ENCODE peak calls at places on chromosomes 12 and 14, in six cellular contexts. One of them, this sample, is unnamed.

GRCh38 chr12:90174198-90174510 is 465.5 kb upstream of the ATP2B1 start:
- DNase-seq in lower leg skin: no peak
- DNase-seq in fibroblast of the aortic adventitia: no peak
- DNase-seq in osteoblast: no peak
- DNase-seq in right cardiac atrium: no peak
- DNase-seq in prostate gland: no peak
- DNase-seq in this sample: peak; percentile 50

GRCh38 chr14:39859314-39859713 is 427.1 kb upstream of the FBXO33 start:
- DNase-seq in lower leg skin: no peak
- DNase-seq in fibroblast of the aortic adventitia: no peak
- DNase-seq in osteoblast: no peak
- DNase-seq in right cardiac atrium: no peak
- DNase-seq in prostate gland: no peak
- DNase-seq in this sample: no peak

GRCh38 chr12:96210376-96211055 is 16.3 kb downstream of the ELK3 start:
- DNase-seq in lower leg skin: no peak
- DNase-seq in fibroblast of the aortic adventitia: no peak
- DNase-seq in osteoblast: no peak
- DNase-seq in right cardiac atrium: no peak
- DNase-seq in prostate gland: no peak
- DNase-seq in this sample: no peak

GRCh38 chr12:98754095-98754494 is 109.0 kb downstream of the APAF1 start:
- DNase-seq in lower leg skin: no peak
- DNase-seq in fibroblast of the aortic adventitia: peak; percentile 24
- DNase-seq in osteoblast: peak; percentile 90
- DNase-seq in right cardiac atrium: no peak
- DNase-seq in prostate gland: no peak
- DNase-seq in this sample: peak; percentile 67

GRCh38 chr14:83478741-83479140 is 1945.1 kb upstream of the SEL1L start:
- DNase-seq in lower leg skin: no peak
- DNase-seq in fibroblast of the aortic adventitia: no peak
- DNase-seq in osteoblast: no peak
- DNase-seq in right cardiac atrium: no peak
- DNase-seq in prostate gland: no peak
- DNase-seq in this sample: peak; percentile 81

GRCh38 chr12:54187075-54187474 is 1.7 kb downstream of the SMUG1 start:
- DNase-seq in lower leg skin: no peak
- DNase-seq in fibroblast of the aortic adventitia: no peak
- DNase-seq in osteoblast: no peak
- DNase-seq in right cardiac atrium: no peak
- DNase-seq in prostate gland: no peak
- DNase-seq in this sample: no peak

GRCh38 chr12:85260904-85261303 is 19.1 kb upstream of the ALX1 start:
- DNase-seq in lower leg skin: no peak
- DNase-seq in fibroblast of the aortic adventitia: no peak
- DNase-seq in osteoblast: no peak
- DNase-seq in right cardiac atrium: no peak
- DNase-seq in prostate gland: no peak
- DNase-seq in this sample: peak; percentile 8

GRCh38 chr14:20631821-20632389 is 9.6 kb downstream of the OR6S1 start:
- DNase-seq in lower leg skin: peak; percentile 91
- DNase-seq in fibroblast of the aortic adventitia: peak; percentile 61
- DNase-seq in osteoblast: peak; percentile 85
- DNase-seq in right cardiac atrium: peak; percentile 91
- DNase-seq in prostate gland: peak; percentile 62
- DNase-seq in this sample: peak; percentile 69

DNA sequence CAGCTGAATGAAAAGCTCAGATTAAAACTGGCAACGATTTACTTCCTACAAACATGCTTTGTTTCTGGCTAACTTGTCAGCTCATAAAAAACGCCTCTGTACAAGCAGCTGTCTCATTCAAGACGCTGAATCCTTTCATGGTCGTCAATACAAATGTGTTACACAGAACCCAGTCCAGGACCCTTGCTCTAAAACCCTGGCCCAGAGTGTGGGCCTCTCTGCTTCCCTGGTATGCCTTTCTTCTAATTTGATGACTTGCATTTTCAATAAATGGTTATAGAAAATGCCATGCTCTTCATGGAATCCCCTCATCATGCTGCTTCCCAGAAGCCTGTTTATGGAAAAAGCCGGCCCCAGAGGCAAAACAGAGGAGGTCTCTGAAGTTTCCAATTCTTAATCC is 183.0 kb downstream of the PHLDA1 start:
- DNase-seq in lower leg skin: no peak
- DNase-seq in fibroblast of the aortic adventitia: peak; percentile 42
- DNase-seq in osteoblast: no peak
- DNase-seq in right cardiac atrium: no peak
- DNase-seq in prostate gland: no peak
- DNase-seq in this sample: no peak
- H3K4me3 ChIP-seq in lower leg skin: no peak overlapping the region
- H3K4me3 ChIP-seq in fibroblast of the aortic adventitia: no peak overlapping the region
- H3K4me3 ChIP-seq in osteoblast: no peak overlapping the region
- H3K4me3 ChIP-seq in right cardiac atrium: no peak overlapping the region
- H3K4me3 ChIP-seq in prostate gland: no peak overlapping the region
- H3K4me3 ChIP-seq in this sample: no peak overlapping the region

DNA sequence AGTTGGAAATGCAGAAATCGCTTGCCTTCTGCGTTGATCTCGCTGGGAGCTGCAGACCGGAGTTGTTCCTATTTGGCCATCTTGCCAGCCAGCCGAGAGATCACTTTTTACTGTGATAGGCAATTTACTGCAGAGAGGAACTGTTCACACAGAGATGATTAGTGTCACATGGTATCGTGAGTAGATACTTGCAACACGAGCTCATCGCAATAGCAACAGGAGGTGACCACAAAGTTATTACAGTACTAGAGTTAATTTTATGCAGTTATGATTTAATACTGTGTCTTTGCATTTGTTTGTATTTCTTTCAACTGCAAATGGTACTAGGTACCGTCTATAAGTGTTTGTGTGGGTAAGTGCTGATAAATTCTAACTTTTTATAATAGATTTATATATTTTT is 27.8 kb downstream of the NOPCHAP1 start:
- DNase-seq in lower leg skin: no peak
- DNase-seq in fibroblast of the aortic adventitia: no peak
- DNase-seq in osteoblast: no peak
- DNase-seq in right cardiac atrium: no peak
- DNase-seq in prostate gland: no peak
- DNase-seq in this sample: peak; percentile 68
- H3K4me3 ChIP-seq in lower leg skin: no peak overlapping the region
- H3K4me3 ChIP-seq in fibroblast of the aortic adventitia: no peak overlapping the region
- H3K4me3 ChIP-seq in osteoblast: no peak overlapping the region
- H3K4me3 ChIP-seq in right cardiac atrium: no peak overlapping the region
- H3K4me3 ChIP-seq in prostate gland: no peak overlapping the region
- H3K4me3 ChIP-seq in this sample: no peak overlapping the region

DNA sequence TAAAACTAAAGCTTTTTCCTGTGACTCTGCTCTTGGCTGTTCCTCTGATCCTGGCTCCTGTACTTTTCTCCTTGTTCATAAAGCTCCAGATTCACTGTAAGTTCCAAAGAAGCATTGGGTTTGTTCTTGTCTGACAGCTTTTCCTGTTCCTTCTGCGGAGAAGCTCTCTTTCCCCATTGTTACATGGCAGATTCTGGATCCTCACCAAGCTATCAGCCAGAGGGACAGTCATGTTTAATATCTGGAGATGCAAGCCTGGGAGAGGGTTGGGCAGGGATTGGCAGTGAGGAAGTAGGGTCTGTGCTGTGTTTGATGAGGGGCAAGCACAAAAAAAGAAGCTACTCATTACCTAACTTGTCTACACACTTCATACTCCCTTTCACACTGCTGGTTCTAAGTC is 107.9 kb downstream of the AKAP6 start:
- DNase-seq in lower leg skin: no peak
- DNase-seq in fibroblast of the aortic adventitia: peak; percentile 24
- DNase-seq in osteoblast: peak; percentile 26
- DNase-seq in right cardiac atrium: no peak
- DNase-seq in prostate gland: no peak
- DNase-seq in this sample: no peak
- H3K4me3 ChIP-seq in lower leg skin: no peak overlapping the region
- H3K4me3 ChIP-seq in fibroblast of the aortic adventitia: no peak overlapping the region
- H3K4me3 ChIP-seq in osteoblast: no peak overlapping the region
- H3K4me3 ChIP-seq in right cardiac atrium: no peak overlapping the region
- H3K4me3 ChIP-seq in prostate gland: no peak overlapping the region
- H3K4me3 ChIP-seq in this sample: no peak overlapping the region

GRCh38 chr14:51680031-51680430 is 28.3 kb downstream of the FRMD6 start:
- DNase-seq in lower leg skin: no peak
- DNase-seq in fibroblast of the aortic adventitia: peak; percentile 38
- DNase-seq in osteoblast: no peak
- DNase-seq in right cardiac atrium: no peak
- DNase-seq in prostate gland: no peak
- DNase-seq in this sample: no peak
- H3K4me3 ChIP-seq in lower leg skin: no peak overlapping the region
- H3K4me3 ChIP-seq in fibroblast of the aortic adventitia: no peak overlapping the region
- H3K4me3 ChIP-seq in osteoblast: no peak overlapping the region
- H3K4me3 ChIP-seq in right cardiac atrium: no peak overlapping the region
- H3K4me3 ChIP-seq in prostate gland: no peak overlapping the region
- H3K4me3 ChIP-seq in this sample: no peak overlapping the region

DNA sequence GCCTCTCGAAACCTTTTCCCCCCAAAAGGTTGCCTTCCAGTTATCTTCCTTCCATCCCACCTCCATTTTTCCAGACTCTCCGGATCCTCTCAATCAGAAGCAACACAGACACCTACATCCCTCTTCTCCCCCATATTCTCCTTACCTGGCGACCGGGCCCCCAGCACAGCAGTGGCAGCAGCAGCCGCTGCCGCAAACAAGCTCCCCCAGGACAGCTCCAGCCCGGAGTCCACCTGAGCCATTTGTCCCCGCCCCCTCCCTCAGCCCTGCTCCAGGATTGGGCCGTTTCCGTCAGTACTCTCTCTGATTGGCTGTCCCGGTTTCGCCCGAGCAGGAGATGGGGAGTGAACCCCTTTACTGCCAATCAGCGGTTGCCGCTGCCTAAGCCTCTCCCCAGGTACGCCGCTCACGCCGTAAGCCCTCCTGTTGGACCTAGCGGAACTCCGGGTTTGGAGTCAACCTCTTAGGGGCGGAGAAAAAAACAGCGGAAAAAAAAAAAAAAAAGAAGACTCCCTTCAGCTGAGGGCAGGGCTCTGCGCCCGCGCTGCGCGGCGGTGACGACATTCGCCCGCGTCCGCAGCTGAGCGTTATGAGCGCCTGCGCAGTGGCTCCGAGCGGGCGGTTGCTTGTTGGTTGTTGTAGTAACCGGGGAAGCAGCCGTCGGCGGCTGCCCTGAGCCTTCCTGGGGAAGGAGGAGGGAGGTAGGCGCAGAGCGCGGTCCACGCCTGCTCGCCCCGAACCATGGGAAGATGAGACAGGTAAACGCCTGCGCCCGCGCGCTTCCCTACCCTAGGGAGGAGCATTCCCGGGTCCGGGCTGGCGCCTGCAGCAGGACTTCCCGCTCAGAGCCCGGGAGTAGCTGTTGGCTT is at the start of the genes ERG28 and TTLL5:
- DNase-seq in lower leg skin: peak; percentile 99
- DNase-seq in fibroblast of the aortic adventitia: peak; percentile 99
- DNase-seq in osteoblast: peak; percentile 99
- DNase-seq in right cardiac atrium: peak; percentile 99
- DNase-seq in prostate gland: peak; percentile 98
- DNase-seq in this sample: peak; percentile 100
- H3K4me3 ChIP-seq in lower leg skin: peak within 1 kb of the TSS; percentile 92
- H3K4me3 ChIP-seq in fibroblast of the aortic adventitia: peak within 1 kb of the TSS; percentile 97
- H3K4me3 ChIP-seq in osteoblast: peak within 1 kb of the TSS; percentile 95
- H3K4me3 ChIP-seq in right cardiac atrium: peak within 1 kb of the TSS; percentile 83
- H3K4me3 ChIP-seq in prostate gland: peak within 1 kb of the TSS; percentile 88
- H3K4me3 ChIP-seq in this sample: peak within 1 kb of the TSS; percentile 97

DNA sequence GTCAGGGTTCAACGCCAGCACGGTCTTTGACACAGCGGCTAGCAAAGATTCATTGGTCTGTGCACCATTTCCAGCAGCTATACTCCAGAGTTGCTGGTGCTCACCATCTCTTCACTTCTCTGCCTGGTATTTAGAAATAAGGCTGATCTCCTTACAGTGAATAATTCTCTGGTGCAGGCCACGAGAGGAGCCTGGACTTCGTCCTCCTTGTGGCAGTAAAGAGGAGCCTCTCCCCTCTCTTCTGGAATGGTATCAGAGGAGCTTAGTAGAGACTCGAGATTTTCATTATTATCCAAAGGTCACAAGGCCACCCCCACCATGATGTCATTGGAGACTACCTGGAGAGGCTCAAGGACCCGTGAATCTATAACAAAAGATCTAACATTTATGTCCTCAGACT is 30.8 kb upstream of the BCL2L14 start:
- DNase-seq in lower leg skin: no peak
- DNase-seq in fibroblast of the aortic adventitia: no peak
- DNase-seq in osteoblast: no peak
- DNase-seq in right cardiac atrium: no peak
- DNase-seq in prostate gland: no peak
- DNase-seq in this sample: no peak
- H3K4me3 ChIP-seq in lower leg skin: no peak overlapping the region
- H3K4me3 ChIP-seq in fibroblast of the aortic adventitia: no peak overlapping the region
- H3K4me3 ChIP-seq in osteoblast: no peak overlapping the region
- H3K4me3 ChIP-seq in right cardiac atrium: no peak overlapping the region
- H3K4me3 ChIP-seq in prostate gland: no peak overlapping the region
- H3K4me3 ChIP-seq in this sample: no peak overlapping the region

GRCh38 chr14:22883191-22883976 is at the start of gene REM2:
- DNase-seq in lower leg skin: no peak
- DNase-seq in fibroblast of the aortic adventitia: no peak
- DNase-seq in osteoblast: peak; percentile 81
- DNase-seq in right cardiac atrium: no peak
- DNase-seq in prostate gland: no peak
- DNase-seq in this sample: no peak

GRCh38 chr14:22885975-22886374 is 3.0 kb downstream of the REM2 start:
- DNase-seq in lower leg skin: no peak
- DNase-seq in fibroblast of the aortic adventitia: no peak
- DNase-seq in osteoblast: no peak
- DNase-seq in right cardiac atrium: no peak
- DNase-seq in prostate gland: no peak
- DNase-seq in this sample: no peak

GRCh38 chr14:22884721-22885523 is 1.9 kb downstream of the REM2 start:
- DNase-seq in lower leg skin: no peak
- DNase-seq in fibroblast of the aortic adventitia: no peak
- DNase-seq in osteoblast: peak; percentile 51
- DNase-seq in right cardiac atrium: no peak
- DNase-seq in prostate gland: no peak
- DNase-seq in this sample: no peak

GRCh38 chr14:22882064-22882463 is 958 bp upstream of the REM2 start:
- DNase-seq in lower leg skin: no peak
- DNase-seq in fibroblast of the aortic adventitia: no peak
- DNase-seq in osteoblast: peak; percentile 71
- DNase-seq in right cardiac atrium: no peak
- DNase-seq in prostate gland: no peak
- DNase-seq in this sample: no peak

GRCh38 chr14:22882529-22883190 is 362 bp upstream of the REM2 start:
- DNase-seq in lower leg skin: no peak
- DNase-seq in fibroblast of the aortic adventitia: peak; percentile 18
- DNase-seq in osteoblast: peak; percentile 93
- DNase-seq in right cardiac atrium: no peak
- DNase-seq in prostate gland: peak; percentile 44
- DNase-seq in this sample: peak; percentile 57
- H3K4me3 ChIP-seq in lower leg skin: no peak overlapping the region
- H3K4me3 ChIP-seq in fibroblast of the aortic adventitia: no peak overlapping the region
- H3K4me3 ChIP-seq in osteoblast: no peak overlapping the region
- H3K4me3 ChIP-seq in right cardiac atrium: no peak overlapping the region
- H3K4me3 ChIP-seq in prostate gland: no peak overlapping the region
- H3K4me3 ChIP-seq in this sample: no peak overlapping the region